ENCODE peak calls at places on chromosomes 12 and 14, in five cellular contexts. A is HCT116, T is PC-3, P is GM23248, I is MM.1S. Z is an unnamed sample. For H3K4me1, the result is how much of the 10 kb centered on the place peaks cover.

GRCh38 chr14:75234173-75234855 is 44.3 kb upstream of the FOS start:
- DNase-seq in I (no peak), T (peak), A (peak), P (peak), Z (no peak)

GRCh38 chr14:95769976-95770375 is 56.1 kb upstream of the TCL1A start:
- DNase-seq in P (no peak), T (no peak), A (no peak), I (no peak), Z (no peak)

GRCh38 chr14:100407376-100408102 is 84.4 kb downstream of the SLC25A47 start:
- DNase-seq in A (no peak), P (no peak), T (no peak), I (no peak), Z (no peak)

GRCh38 chr12:56391721-56392120 is 29.1 kb upstream of the APOF start:
- DNase-seq in P (no peak), T (peak), I (no peak), A (no peak), Z (no peak)

GRCh38 chr12:51077930-51078329 is 5.5 kb downstream of the CSRNP2 start:
- DNase-seq in P (peak), I (no peak), A (no peak), T (no peak), Z (no peak)

GRCh38 chr12:98698603-98699463 is 53.7 kb downstream of the APAF1 start:
- DNase-seq in P (peak), T (peak), A (peak), I (peak), Z (peak)

GRCh38 chr12:2813573-2814185 is 1.2 kb downstream of the ITFG2 start:
- DNase-seq in T (peak), P (peak), A (peak), I (peak), Z (peak)

GRCh38 chr12:8698830-8699330 is 1.1 kb downstream of the RIMKLB start:
- DNase-seq in T (no peak), P (peak), I (no peak), A (no peak), Z (no peak)

GRCh38 chr12:57479376-57480115 is at the start of gene ARHGAP9:
- DNase-seq in A (no peak), I (no peak), P (no peak), T (no peak), Z (no peak)

GRCh38 chr12:19744760-19745218 is 305.5 kb downstream of the AEBP2 start:
- DNase-seq in P (no peak), A (no peak), I (no peak), T (no peak), Z (no peak)

GRCh38 chr14:38047518-38047917 is 160.2 kb upstream of the SSTR1 start:
- DNase-seq in T (no peak), P (no peak), I (no peak), A (no peak), Z (no peak)

GRCh38 chr12:52670961-52671360 is 9.2 kb downstream of the KRT1 start:
- DNase-seq in I (no peak), P (no peak), T (peak), A (no peak), Z (peak)

GRCh38 chr12:116427200-116427932 is 131.8 kb upstream of the MAP1LC3B2 start:
- DNase-seq in T (peak), I (no peak), A (peak), P (peak), Z (no peak)

GRCh38 chr12:116423053-116423452 is 136.1 kb upstream of the MAP1LC3B2 start:
- DNase-seq in P (peak), I (no peak), A (no peak), T (peak), Z (peak)

GRCh38 chr12:116425256-116426193 is 133.7 kb upstream of the MAP1LC3B2 start:
- DNase-seq in A (no peak), I (no peak), T (no peak), P (no peak), Z (no peak)

GRCh38 chr12:116430911-116431565 is 128.1 kb upstream of the MAP1LC3B2 start:
- DNase-seq in I (no peak), A (no peak), P (no peak), T (no peak), Z (no peak)

DNA sequence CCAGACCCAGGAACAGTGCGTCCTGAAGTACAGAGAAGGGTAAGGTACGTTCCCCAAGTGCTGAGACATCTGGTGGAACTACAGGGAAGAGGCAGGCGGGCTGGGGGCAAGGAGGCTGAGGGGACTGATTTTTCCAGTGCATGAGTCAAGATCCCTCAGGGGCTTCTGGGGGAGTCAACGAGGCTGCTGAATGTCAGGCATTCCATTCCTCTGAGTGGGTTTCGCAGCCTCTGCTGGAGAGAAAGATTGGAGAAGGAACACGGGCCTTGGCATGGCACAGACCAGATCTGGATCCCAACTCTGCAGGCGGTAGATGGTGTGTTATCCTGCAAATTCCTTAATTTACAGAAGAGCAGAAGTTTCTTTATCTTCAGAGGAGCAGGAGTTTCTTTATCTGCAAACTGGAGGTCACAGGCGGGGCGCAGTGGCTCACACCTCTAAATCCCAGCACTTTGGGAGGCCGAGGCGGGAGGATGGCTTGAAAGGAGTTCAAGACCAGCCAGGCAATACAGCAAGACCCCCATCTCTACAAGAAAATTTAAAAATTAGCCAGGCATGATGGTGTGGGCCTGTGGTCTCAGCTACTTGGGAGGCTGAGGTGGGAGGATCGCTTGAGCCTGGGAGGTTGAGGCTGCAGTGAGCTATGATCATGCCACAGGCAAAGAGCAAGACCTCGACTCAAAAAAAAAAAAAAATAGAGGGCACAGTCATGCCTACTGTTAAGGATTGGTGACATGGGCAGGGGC is 132.6 kb upstream of the MAP1LC3B2 start:
- DNase-seq in I (no peak), P (peak), T (peak), A (peak), Z (peak)
- H2AFZ ChIP-seq in I (no peak), P (peak), T (peak), A (no peak), Z (peak)

GRCh38 chr12:49296034-49296835 is 1.3 kb downstream of the PRPH start:
- DNase-seq in I (peak), P (peak), T (peak), A (no peak), Z (no peak)
- TF ChIP-seq EZH2 in I (no peak), P (no peak), T (no peak), A (no peak), Z (peak)

DNA sequence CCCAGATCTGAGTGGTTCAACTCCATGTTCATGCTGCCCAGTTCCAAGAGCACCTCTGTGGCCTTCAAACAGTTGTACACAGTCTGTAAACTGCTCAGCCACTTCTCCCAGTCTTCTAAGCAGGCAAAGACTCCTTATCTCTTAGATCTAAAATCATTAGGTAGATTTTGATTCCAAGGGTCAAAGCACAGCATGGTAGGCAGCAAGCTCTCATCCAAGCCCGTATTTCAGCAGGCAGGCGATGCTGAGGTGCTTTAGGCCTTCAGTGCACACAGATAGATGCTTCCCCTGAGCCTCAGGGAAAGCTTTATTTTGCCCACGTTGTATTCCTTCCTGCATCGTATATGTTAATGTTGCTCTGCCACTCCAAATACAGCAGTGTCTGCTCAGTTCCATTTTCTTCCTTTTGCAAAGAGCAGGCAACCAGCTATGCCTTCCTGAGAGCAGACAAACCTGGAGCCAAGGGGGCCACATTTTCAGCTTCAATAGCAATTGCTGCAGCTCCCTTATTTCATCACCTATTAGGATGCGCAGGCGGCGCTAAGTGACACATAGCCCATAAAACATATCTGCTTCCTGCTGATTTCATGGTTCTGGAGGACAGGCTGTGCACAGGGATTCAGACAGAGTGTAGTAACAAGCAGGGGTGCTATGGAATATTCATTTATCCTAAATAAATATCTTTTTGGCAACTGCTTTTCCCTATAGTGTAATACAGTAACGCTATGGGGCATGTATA is 67.5 kb downstream of the ETV6 start:
- DNase-seq in T (no peak), A (no peak), I (no peak), P (peak), Z (no peak)
- H3K4me1 ChIP-seq in T (under half), A (under half), I (under half), P (under half), Z (under half)

DNA sequence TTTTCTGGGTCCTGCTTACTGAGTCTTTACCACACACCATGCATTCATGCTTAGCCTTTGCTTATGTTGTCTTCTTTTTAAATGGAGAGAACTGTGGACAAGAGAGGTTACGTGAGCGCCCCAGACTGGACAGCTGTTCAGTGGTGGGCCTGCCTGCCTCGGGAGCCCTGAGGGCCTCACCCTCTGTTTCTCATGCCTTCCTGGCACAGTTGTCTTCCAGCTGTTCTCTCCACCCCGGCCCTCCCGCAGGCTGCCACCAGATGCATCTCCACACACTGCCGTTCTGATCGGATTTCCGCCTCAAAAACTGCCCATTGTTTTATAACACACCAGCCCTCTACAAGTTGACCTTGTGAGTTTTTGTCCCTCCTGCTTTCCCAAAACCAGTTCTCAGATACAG is 100.8 kb downstream of the SAMD4A start:
- DNase-seq in P (no peak), A (no peak), I (no peak), T (no peak), Z (no peak)
- H2AFZ ChIP-seq in P (no peak), A (no peak), I (no peak), T (no peak), Z (no peak)

GRCh38 chr14:104458845-104459244 is 120.7 kb upstream of the C14orf180 start:
- DNase-seq in T (no peak), A (no peak), P (no peak), I (no peak), Z (no peak)

GRCh38 chr14:104460920-104461651 is 118.5 kb upstream of the C14orf180 start:
- DNase-seq in T (no peak), I (no peak), P (peak), A (no peak), Z (no peak)

GRCh38 chr14:104462651-104463630 is 116.6 kb upstream of the C14orf180 start:
- DNase-seq in P (peak), I (no peak), T (peak), A (no peak), Z (peak)

GRCh38 chr14:104464907-104465306 is 114.7 kb upstream of the C14orf180 start:
- DNase-seq in A (no peak), I (no peak), T (no peak), P (no peak), Z (no peak)

GRCh38 chr14:104461676-104462443 is 117.7 kb upstream of the C14orf180 start:
- DNase-seq in I (no peak), P (no peak), A (no peak), T (no peak), Z (no peak)
- TF ChIP-seq EZH2 in I (no peak), P (no peak), A (no peak), T (no peak), Z (no peak)

DNA sequence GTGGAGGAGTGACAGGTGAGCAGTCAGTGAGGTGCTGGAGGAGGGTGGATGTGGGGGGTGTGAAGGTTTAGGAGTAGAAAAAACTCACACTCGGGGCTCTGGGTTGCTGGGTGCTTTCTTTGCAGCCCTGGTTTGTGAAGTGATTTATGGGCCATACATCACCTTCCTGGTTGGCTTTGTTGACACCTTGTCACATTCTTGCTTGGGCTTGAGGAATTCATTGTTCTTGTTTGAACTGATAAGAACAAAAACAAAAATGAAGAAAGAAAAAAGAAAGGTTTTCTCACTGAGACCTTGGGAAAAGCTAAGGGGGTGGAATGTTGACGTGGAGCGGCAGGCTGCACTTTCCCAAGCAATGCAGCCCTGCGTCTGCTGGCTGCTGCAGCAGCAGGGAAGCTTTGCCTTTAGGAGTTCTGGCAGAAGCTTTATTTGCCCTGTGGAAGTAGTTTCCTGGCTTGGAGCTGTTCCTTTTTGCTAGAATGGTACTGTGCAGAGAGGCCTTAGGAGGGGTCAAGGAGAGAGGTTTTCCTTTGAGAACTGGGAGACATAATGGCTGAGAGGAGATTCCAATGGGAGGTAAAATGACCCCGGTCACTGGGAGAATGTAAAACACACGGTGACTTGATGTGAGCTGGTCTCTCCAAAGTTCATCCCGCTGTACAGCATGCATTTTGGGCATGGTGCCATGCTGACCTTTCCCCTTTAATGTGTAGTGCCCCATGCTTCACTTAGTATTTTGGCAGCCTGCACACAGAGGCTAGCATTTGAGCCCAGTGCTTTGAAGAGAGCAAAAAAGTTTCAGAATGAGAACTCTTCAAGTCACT is 52.8 kb downstream of the HMGA2 start:
- DNase-seq in T (peak), A (no peak), I (no peak), P (no peak), Z (no peak)
- H3K4me1 ChIP-seq in T (half or more), A (half or more), I (under half), P (half or more), Z (half or more)

DNA sequence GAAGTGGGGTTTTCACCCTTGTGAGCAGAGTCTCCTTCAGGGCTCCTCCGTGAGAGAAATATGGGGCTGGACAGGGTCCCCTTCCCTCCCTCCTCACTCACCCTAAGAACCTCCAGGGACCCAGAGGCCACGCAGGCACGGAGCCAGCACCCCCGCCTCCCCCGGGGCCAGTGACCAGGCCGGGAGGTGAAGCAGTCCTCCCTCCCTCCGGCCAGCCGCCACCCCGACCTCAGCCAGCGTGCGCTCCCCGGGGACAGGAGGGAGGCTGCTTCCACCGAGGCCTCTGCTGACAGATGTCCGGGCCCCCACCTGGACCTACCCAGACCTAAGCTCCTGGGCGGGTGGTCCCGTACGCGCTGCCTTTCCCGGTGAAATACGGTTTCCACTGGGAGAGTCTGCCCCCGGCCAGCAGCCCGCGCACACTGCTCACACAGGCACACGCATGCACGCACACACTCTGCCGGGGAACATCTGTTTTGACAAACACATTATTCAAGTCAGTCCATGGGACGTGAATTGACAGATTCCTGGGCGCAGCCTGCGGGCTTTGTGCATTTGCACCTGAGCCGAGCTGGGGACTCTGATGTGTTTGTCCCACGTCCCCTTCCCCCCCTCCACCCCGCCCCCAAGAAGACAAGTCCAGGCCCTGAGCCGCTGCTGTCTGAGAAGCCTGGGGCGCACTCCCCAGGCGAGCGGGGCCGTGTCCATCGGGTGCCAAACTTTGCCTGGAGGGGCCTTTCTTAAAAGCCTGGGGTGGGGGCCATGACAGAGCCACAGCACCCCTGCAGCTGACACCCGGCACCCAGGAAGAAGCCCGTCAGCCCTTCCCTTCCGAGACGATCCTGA is 726 bp downstream of the RIMBP2 start:
- DNase-seq in P (no peak), A (no peak), I (no peak), T (no peak), Z (no peak)
- H2AFZ ChIP-seq in P (no peak), A (no peak), I (no peak), T (no peak), Z (no peak)

GRCh38 chr14:88327497-88327896 is 4.4 kb upstream of the KCNK10 start:
- DNase-seq in I (no peak), A (no peak), T (no peak), P (no peak), Z (no peak)

GRCh38 chr14:88323520-88324199 is 591 bp upstream of the KCNK10 start:
- DNase-seq in T (no peak), A (no peak), I (no peak), P (peak), Z (no peak)

GRCh38 chr14:88325883-88326282 is 2.8 kb upstream of the KCNK10 start:
- DNase-seq in I (no peak), A (no peak), P (no peak), T (no peak), Z (no peak)

GRCh38 chr14:88323086-88323519 is at the start of gene KCNK10:
- DNase-seq in A (no peak), T (no peak), I (no peak), P (no peak), Z (peak)

GRCh38 chr14:88326352-88327103 is 3.5 kb upstream of the KCNK10 start:
- DNase-seq in P (no peak), T (no peak), I (no peak), A (no peak), Z (no peak)
- TF ChIP-seq EZH2 in P (no peak), T (peak), I (no peak), A (no peak), Z (no peak)

Z was measured in mammary epithelial cell.